ENCODE peak calls at places on chromosome 1, in eight cellular contexts. T, B, P, I, N, M, A and L are unnamed samples.

GRCh38 chr1:197391303-197392226 is 123.5 kb downstream of the CRB1 start:
- DNase-seq in T (no peak), B (no peak), P (no peak), I (no peak), N (peak), M (no peak), A (no peak), L (no peak)

GRCh38 chr1:67823645-67824044 is 9.6 kb downstream of the GNG12 start:
- DNase-seq in T (no peak), B (no peak), P (no peak), I (no peak), N (no peak), M (no peak), A (no peak), L (no peak)

GRCh38 chr1:165842363-165843129 is 15.1 kb downstream of the UCK2 start:
- DNase-seq in T (no peak), B (peak), P (no peak), I (no peak), N (peak), M (no peak), A (no peak), L (no peak)

GRCh38 chr1:27448982-27449381 is 41.0 kb downstream of the WASF2 start:
- DNase-seq in T (no peak), B (no peak), P (no peak), I (no peak), N (no peak), M (no peak), A (no peak), L (no peak)

GRCh38 chr1:207698822-207699483 is 52.9 kb upstream of the CD46 start:
- DNase-seq in T (peak), B (peak), P (peak), I (peak), N (peak), M (peak), A (peak), L (peak)

GRCh38 chr1:36536727-36537126 is 54.0 kb upstream of the CSF3R start:
- DNase-seq in T (no peak), B (no peak), P (no peak), I (no peak), N (no peak), M (no peak), A (no peak), L (no peak)

GRCh38 chr1:1118893-1119220 is 3.0 kb upstream of the C1orf159 start:
- DNase-seq in T (peak), B (no peak), P (no peak), I (peak), N (no peak), M (no peak), A (no peak), L (no peak)

GRCh38 chr1:117633068-117633345 is 27.2 kb downstream of the TENT5C start:
- DNase-seq in T (no peak), B (no peak), P (no peak), I (no peak), N (no peak), M (no peak), A (no peak), L (no peak)

GRCh38 chr1:101436100-101436511 is 199.3 kb downstream of the S1PR1 start:
- DNase-seq in T (no peak), B (no peak), P (no peak), I (no peak), N (no peak), M (no peak), A (no peak), L (no peak)

GRCh38 chr1:195981448-195982139 is 626.6 kb downstream of the KCNT2 start:
- DNase-seq in T (no peak), B (no peak), P (no peak), I (no peak), N (peak), M (no peak), A (no peak), L (peak)

GRCh38 chr1:212721388-212722247 is 22.0 kb upstream of the BATF3 start:
- DNase-seq in T (no peak), B (peak), P (peak), I (no peak), N (peak), M (no peak), A (no peak), L (no peak)

GRCh38 chr1:178923512-178923911 is 52.6 kb upstream of the ANGPTL1 start:
- DNase-seq in T (no peak), B (no peak), P (no peak), I (no peak), N (no peak), M (no peak), A (no peak), L (no peak)

GRCh38 chr1:84171471-84171870 is 27.4 kb downstream of the PRKACB start:
- DNase-seq in T (no peak), B (peak), P (no peak), I (no peak), N (no peak), M (no peak), A (no peak), L (no peak)

GRCh38 chr1:24503870-24504523 is 1.4 kb downstream of the RCAN3 start:
- DNase-seq in T (no peak), B (no peak), P (no peak), I (no peak), N (no peak), M (no peak), A (no peak), L (no peak)

GRCh38 chr1:4622821-4623220 is 31.6 kb upstream of the AJAP1 start:
- DNase-seq in T (no peak), B (no peak), P (no peak), I (no peak), N (no peak), M (no peak), A (no peak), L (no peak)

GRCh38 chr1:208604295-208604694 is 360.1 kb upstream of the PLXNA2 start:
- DNase-seq in T (no peak), B (no peak), P (no peak), I (no peak), N (peak), M (no peak), A (no peak), L (no peak)

GRCh38 chr1:21232044-21232443 is 55.3 kb upstream of the EIF4G3 start:
- DNase-seq in T (peak), B (peak), P (peak), I (no peak), N (peak), M (peak), A (no peak), L (no peak)

GRCh38 chr1:101683561-101683960 is 313.2 kb downstream of the OLFM3 start:
- DNase-seq in T (no peak), B (no peak), P (no peak), I (no peak), N (no peak), M (no peak), A (no peak), L (no peak)

GRCh38 chr1:1858382-1859086 is 32.4 kb downstream of the GNB1 start:
- DNase-seq in T (peak), B (peak), P (peak), I (no peak), N (peak), M (peak), A (peak), L (no peak)

GRCh38 chr1:53572802-53573148 is 113.6 kb downstream of the DMRTB1 start:
- DNase-seq in T (peak), B (peak), P (no peak), I (no peak), N (no peak), M (no peak), A (no peak), L (no peak)

GRCh38 chr1:31755197-31755611 is 8.9 kb downstream of the ADGRB2 start:
- DNase-seq in T (no peak), B (no peak), P (no peak), I (no peak), N (no peak), M (no peak), A (no peak), L (no peak)

GRCh38 chr1:15728937-15729657 is 7.0 kb upstream of the SLC25A34 start:
- DNase-seq in T (no peak), B (no peak), P (no peak), I (no peak), N (no peak), M (no peak), A (no peak), L (no peak)

GRCh38 chr1:42322577-42322976 is 12.5 kb downstream of the FOXJ3 start:
- DNase-seq in T (no peak), B (peak), P (no peak), I (no peak), N (peak), M (no peak), A (no peak), L (no peak)

GRCh38 chr1:165851034-165851658 is 23.7 kb downstream of the UCK2 start:
- DNase-seq in T (no peak), B (no peak), P (no peak), I (no peak), N (no peak), M (no peak), A (no peak), L (no peak)

GRCh38 chr1:220706921-220707559 is 16.9 kb downstream of the C1orf115 start:
- DNase-seq in T (no peak), B (no peak), P (no peak), I (no peak), N (no peak), M (no peak), A (no peak), L (no peak)

GRCh38 chr1:69651656-69652055 is 83.9 kb downstream of the LRRC7 start:
- DNase-seq in T (no peak), B (no peak), P (no peak), I (no peak), N (no peak), M (no peak), A (no peak), L (no peak)

GRCh38 chr1:25566730-25567341 is 23.4 kb downstream of the LDLRAP1 start:
- DNase-seq in T (no peak), B (no peak), P (no peak), I (no peak), N (peak), M (peak), A (peak), L (peak)

GRCh38 chr1:164641353-164641730 is 82.4 kb downstream of the PBX1 start:
- DNase-seq in T (no peak), B (no peak), P (no peak), I (no peak), N (no peak), M (no peak), A (no peak), L (no peak)

GRCh38 chr1:235295902-235296350 is 32.1 kb downstream of the ARID4B start:
- DNase-seq in T (no peak), B (no peak), P (peak), I (no peak), N (peak), M (no peak), A (no peak), L (peak)

GRCh38 chr1:36305915-36306209 is 306 bp upstream of the SH3D21 start:
- DNase-seq in T (peak), B (no peak), P (no peak), I (no peak), N (no peak), M (no peak), A (no peak), L (no peak)

GRCh38 chr1:31624354-31625179 is 7.1 kb downstream of the HCRTR1 start:
- DNase-seq in T (no peak), B (no peak), P (no peak), I (no peak), N (no peak), M (no peak), A (no peak), L (no peak)

GRCh38 chr1:201904579-201904978 is 15.9 kb downstream of the SHISA4 start:
- DNase-seq in T (peak), B (peak), P (no peak), I (no peak), N (peak), M (peak), A (peak), L (peak)

GRCh38 chr1:51331206-51332100 is 1.1 kb upstream of the TTC39A start:
- DNase-seq in T (peak), B (peak), P (peak), I (peak), N (peak), M (no peak), A (no peak), L (no peak)

GRCh38 chr1:231172411-231172810 is 10.6 kb downstream of the TRIM67 start:
- DNase-seq in T (no peak), B (no peak), P (no peak), I (no peak), N (no peak), M (no peak), A (no peak), L (no peak)

GRCh38 chr1:110243146-110243545 is 33.0 kb downstream of the KCNC4 start:
- DNase-seq in T (no peak), B (no peak), P (no peak), I (no peak), N (no peak), M (no peak), A (no peak), L (no peak)

GRCh38 chr1:190183588-190183987 is 294.1 kb downstream of the BRINP3 start:
- DNase-seq in T (no peak), B (no peak), P (no peak), I (no peak), N (no peak), M (no peak), A (no peak), L (no peak)

GRCh38 chr1:241749924-241750695 is 97.9 kb upstream of the EXO1 start:
- DNase-seq in T (no peak), B (no peak), P (no peak), I (no peak), N (no peak), M (no peak), A (no peak), L (no peak)

GRCh38 chr1:228487336-228488106 is at the start of gene RNF187:
- DNase-seq in T (peak), B (no peak), P (peak), I (peak), N (no peak), M (peak), A (peak), L (no peak)

DNA sequence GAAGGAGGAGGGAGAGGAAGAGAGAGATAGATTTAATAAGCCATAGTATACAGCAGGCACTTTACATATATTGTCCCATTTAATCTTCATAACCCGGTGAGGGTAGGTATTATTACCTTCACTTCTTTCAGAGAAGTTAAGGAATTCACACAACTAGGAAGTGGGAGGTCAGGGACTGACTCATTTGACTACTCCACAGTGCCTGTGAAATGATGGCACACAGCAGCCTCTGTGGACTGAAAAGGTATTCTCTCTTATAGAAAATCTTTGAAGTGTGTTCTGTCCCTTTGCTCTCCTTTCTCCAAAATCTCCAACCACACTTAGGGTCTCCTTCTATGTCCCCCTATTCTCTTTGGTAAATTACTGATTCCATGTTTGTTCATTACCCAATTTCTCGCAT is 23.9 kb downstream of the PALMD start:
- DNase-seq in T (no peak), B (no peak), P (no peak), I (no peak), N (no peak), M (no peak), A (no peak), L (no peak)
- TF ChIP-seq CTCF in T (no peak), B (no peak), P (no peak), I (no peak), N (no peak), M (no peak), A (no peak), L (no peak)

DNA sequence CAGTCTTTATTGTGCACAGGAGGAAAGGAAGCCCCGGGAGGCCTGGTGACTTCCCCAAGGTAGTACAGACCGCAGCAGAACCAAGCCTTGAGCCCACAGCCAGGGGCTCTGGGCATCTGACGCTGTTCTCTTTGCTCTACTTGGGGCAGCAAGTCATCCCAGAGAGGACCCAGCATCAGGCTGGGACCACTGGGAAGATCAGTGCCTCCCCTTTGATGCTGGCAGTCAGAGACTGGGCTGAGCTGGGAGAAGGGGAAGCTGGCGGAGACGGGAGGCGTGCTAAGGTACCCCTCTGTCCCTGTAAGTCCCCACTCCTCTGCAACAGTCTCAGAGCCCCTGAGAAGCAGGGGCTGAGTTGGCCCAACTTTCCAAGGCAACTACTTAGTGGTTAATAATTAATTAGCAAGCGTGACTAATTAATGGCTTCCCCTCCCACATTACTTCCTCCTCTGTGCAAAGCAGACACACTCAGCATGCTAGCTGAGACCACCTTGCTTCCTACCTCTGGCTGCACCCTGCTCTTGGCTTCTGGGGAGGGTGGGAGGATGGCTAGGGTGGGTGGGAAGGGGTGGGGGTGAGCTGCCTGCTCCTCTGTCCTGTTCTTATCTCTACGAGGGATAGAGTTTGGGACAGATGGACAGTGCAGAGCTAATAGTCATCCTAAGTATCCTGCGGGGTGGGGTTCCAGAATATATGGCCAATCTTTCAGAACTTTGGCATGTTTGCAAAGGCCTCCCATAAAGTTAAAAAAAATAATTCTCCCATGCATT is 1.3 kb downstream of the INAVA start:
- DNase-seq in T (no peak), B (no peak), P (no peak), I (no peak), N (no peak), M (no peak), A (no peak), L (no peak)
- H3K27ac ChIP-seq in T (peak), B (no peak), P (peak), I (peak), N (no peak), M (no peak), A (no peak), L (no peak)

GRCh38 chr1:246971969-246972368 is 35.9 kb downstream of the ZNF695 start:
- DNase-seq in T (no peak), B (no peak), P (no peak), I (no peak), N (no peak), M (no peak), A (no peak), L (no peak)

GRCh38 chr1:246969621-246970020 is 37.9 kb upstream of the AHCTF1 start:
- DNase-seq in T (no peak), B (no peak), P (no peak), I (no peak), N (no peak), M (no peak), A (no peak), L (no peak)

GRCh38 chr1:246966502-246966901 is 34.8 kb upstream of the AHCTF1 start:
- DNase-seq in T (no peak), B (no peak), P (no peak), I (no peak), N (no peak), M (no peak), A (no peak), L (no peak)

DNA sequence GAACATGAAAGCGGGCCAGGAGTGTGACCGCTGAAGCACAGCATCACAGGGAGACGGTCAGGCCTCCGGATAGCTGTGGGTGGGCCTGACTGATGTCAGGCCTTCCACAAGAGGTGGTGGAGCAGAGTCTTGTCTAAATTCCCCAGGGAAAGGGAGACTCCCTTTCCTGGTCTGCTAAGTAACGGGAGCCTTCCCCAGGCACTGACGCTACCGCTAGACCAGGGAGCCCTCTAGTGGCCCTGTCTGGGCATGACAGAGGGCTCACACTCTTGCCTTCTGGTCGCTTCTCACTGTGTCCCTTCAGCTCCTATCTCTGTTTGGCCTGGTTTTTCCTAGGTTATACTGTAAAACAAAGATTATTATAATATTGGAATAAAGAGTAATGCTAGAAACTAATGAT is 36.5 kb downstream of the ZNF695 start:
- DNase-seq in T (peak), B (peak), P (peak), I (peak), N (peak), M (peak), A (peak), L (no peak)
- TF ChIP-seq CTCF in T (peak), B (peak), P (peak), I (peak), N (peak), M (peak), A (peak), L (peak)

GRCh38 chr1:161364332-161364731 is 3.3 kb downstream of the CFAP126 start:
- DNase-seq in T (no peak), B (no peak), P (no peak), I (no peak), N (no peak), M (no peak), A (no peak), L (no peak)

GRCh38 chr1:161373442-161373841 is 5.8 kb upstream of the CFAP126 start:
- DNase-seq in T (no peak), B (no peak), P (no peak), I (no peak), N (no peak), M (no peak), A (no peak), L (no peak)

GRCh38 chr1:161365207-161365606 is 2.5 kb downstream of the CFAP126 start:
- DNase-seq in T (no peak), B (no peak), P (no peak), I (no peak), N (no peak), M (no peak), A (no peak), L (no peak)

GRCh38 chr1:161367684-161368398 is at the start of gene CFAP126:
- DNase-seq in T (peak), B (peak), P (peak), I (no peak), N (peak), M (peak), A (no peak), L (no peak)
- H3K27ac ChIP-seq in T (no peak), B (peak), P (peak), I (peak), N (peak), M (peak), A (no peak), L (no peak)

DNA sequence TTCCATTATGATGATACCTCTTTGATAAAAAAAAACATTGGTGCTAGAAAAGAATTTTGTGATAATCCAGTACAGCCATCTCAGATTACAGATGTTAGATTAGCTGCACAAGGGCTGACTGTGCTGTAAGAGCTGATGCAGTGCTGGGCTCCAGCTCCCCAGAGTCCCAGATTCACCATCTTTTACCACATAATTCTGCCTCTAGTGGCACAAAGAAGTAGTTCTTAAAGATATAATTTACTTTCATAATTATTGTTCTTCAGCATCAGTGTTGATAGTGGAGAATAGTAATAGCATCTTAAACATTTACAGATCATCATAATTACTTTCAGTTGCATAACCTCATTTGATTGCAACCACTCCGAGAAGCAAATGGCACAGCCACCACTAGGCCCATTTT is 262.1 kb downstream of the BRINP2 start:
- DNase-seq in T (no peak), B (no peak), P (no peak), I (no peak), N (peak), M (no peak), A (no peak), L (no peak)
- TF ChIP-seq CTCF in T (no peak), B (no peak), P (no peak), I (no peak), N (no peak), M (no peak), A (no peak), L (peak)